ENCODE peak calls at places on chromosomes 4 and X, in ten cellular contexts. L is astrocyte of the hippocampus; C is mesothelial cell of epicardium; N is neural progenitor cell; W is mesendoderm; Z is RKO; U is H7; R is activated gamma-delta T cell treated with anti-CD3 and anti-CD28 coated beads, Interleukin-2, amount 50 U/mL, for 16 hours; S is NCI-H1105; H is endothelial cell. Y is an unnamed sample.

GRCh38 chr4:138632856-138633255 is 382.7 kb upstream of the NOCT start:
- DNase-seq in N (no peak), C (no peak), S (no peak), Z (peak; percentile 55), W (no peak), U (no peak), R (no peak), L (peak; percentile 39), H (no peak), Y (no peak)

GRCh38 chrX:104679175-104679574 is 113.2 kb downstream of the IL1RAPL2 start:
- DNase-seq in S (no peak), L (no peak), Z (no peak), R (no peak), U (no peak), C (no peak), H (no peak), W (no peak), N (no peak), Y (no peak)

GRCh38 chr4:156779774-156780173 is 191.8 kb downstream of the PDGFC start:
- DNase-seq in W (peak; percentile 17), U (no peak), H (no peak), L (peak; percentile 75), R (no peak), C (no peak), S (no peak), Z (no peak), N (no peak), Y (no peak)

GRCh38 chr4:1767770-1768366 is 25.2 kb upstream of the FGFR3 start:
- DNase-seq in L (peak; percentile 69), R (no peak), W (peak; percentile 80), H (peak; percentile 72), C (no peak), N (peak; percentile 78), U (peak; percentile 97), S (no peak), Z (peak; percentile 53), Y (no peak)

GRCh38 chrX:86047174-86047991 is at the start of gene CHM:
- DNase-seq in U (peak; percentile 46), H (peak; percentile 47), C (peak; percentile 35), L (peak; percentile 86), R (peak; percentile 35), N (peak; percentile 72), S (no peak), Z (peak; percentile 86), W (peak; percentile 90), Y (peak; percentile 74)

GRCh38 chrX:37998586-37999267 is 7.6 kb upstream of the SYTL5 start:
- DNase-seq in U (no peak), Z (peak; percentile 79), C (no peak), R (no peak), W (no peak), S (peak; percentile 31), L (peak; percentile 27), H (no peak), N (no peak), Y (no peak)

GRCh38 chrX:46849933-46850332 is 13.1 kb downstream of the RP2 start:
- DNase-seq in S (no peak), W (no peak), L (no peak), R (no peak), U (no peak), N (no peak), C (no peak), Z (peak; percentile 47), H (no peak), Y (no peak)

GRCh38 chr4:123452585-123452984 is 56.0 kb downstream of the SPRY1 start:
- DNase-seq in Z (peak; percentile 78), W (no peak), S (peak; percentile 4), L (peak; percentile 68), N (no peak), C (no peak), H (no peak), U (no peak), R (no peak), Y (peak; percentile 87)

GRCh38 chrX:148771440-148771839 is 271.0 kb downstream of the AFF2 start:
- DNase-seq in S (peak; percentile 26), H (no peak), Z (no peak), N (no peak), W (no peak), R (no peak), L (no peak), U (no peak), C (no peak), Y (no peak)

GRCh38 chr4:96352051-96352517 is 512.2 kb downstream of the PDHA2 start:
- DNase-seq in C (no peak), N (peak; percentile 49), H (peak; percentile 46), Z (peak; percentile 48), L (peak; percentile 60), W (peak; percentile 67), S (no peak), R (no peak), U (peak; percentile 4), Y (peak; percentile 2)

GRCh38 chr4:93184093-93184492 is 644.5 kb upstream of the ATOH1 start:
- DNase-seq in H (no peak), W (no peak), U (no peak), R (no peak), C (no peak), S (peak; percentile 72), N (peak; percentile 4), L (peak; percentile 13), Z (no peak), Y (no peak)

GRCh38 chrX:105552395-105552794 is 269.9 kb upstream of the NRK start:
- DNase-seq in Z (peak; percentile 63), N (no peak), H (no peak), R (no peak), U (no peak), W (peak; percentile 18), C (no peak), S (no peak), L (peak; percentile 10), Y (no peak)

GRCh38 chr4:70838400-70838971 is 1.2 kb downstream of the GRSF1 start:
- DNase-seq in U (peak; percentile 14), R (no peak), C (no peak), Z (peak; percentile 21), N (no peak), L (peak; percentile 34), S (no peak), H (no peak), W (peak; percentile 21), Y (no peak)

GRCh38 chrX:72392816-72393800 is 87.4 kb upstream of the CITED1 start:
- DNase-seq in L (no peak), R (no peak), W (no peak), H (no peak), Z (no peak), U (no peak), C (no peak), N (peak; percentile 55), S (no peak), Y (no peak)

GRCh38 chr4:51930557-51930956 is 87.6 kb downstream of the DCUN1D4 start:
- DNase-seq in N (no peak), C (no peak), U (no peak), R (no peak), S (no peak), W (no peak), Z (no peak), L (peak; percentile 22), H (no peak), Y (no peak)

GRCh38 chr4:149521611-149522010 is 294.0 kb downstream of the IQCM start:
- DNase-seq in U (no peak), W (no peak), Z (peak; percentile 2), S (no peak), L (peak; percentile 45), R (no peak), C (no peak), H (no peak), N (peak; percentile 31), Y (no peak)

GRCh38 chr4:91471280-91471679 is 832.5 kb upstream of the GRID2 start:
- DNase-seq in N (no peak), C (no peak), R (no peak), H (no peak), W (no peak), Z (no peak), U (no peak), S (no peak), L (no peak), Y (no peak)

GRCh38 chrX:104618106-104618895 is 52.3 kb downstream of the IL1RAPL2 start:
- DNase-seq in N (no peak), L (no peak), U (no peak), C (no peak), W (peak; percentile 9), S (no peak), Z (no peak), R (no peak), H (no peak), Y (no peak)

Y was measured in Panc1.